ENCODE peak calls at places on chromosomes 3 and 15, in four cellular contexts. R, T, W and P are unnamed samples.

GRCh38 chr3:72791132-72791531 is 57.1 kb downstream of the SHQ1 start:
- DNase-seq in T (no peak), W (no peak), R (no peak), P (no peak)

GRCh38 chr3:190325923-190326322 is 3.7 kb upstream of the CLDN1 start:
- DNase-seq in T (peak), W (peak), R (peak), P (peak)

GRCh38 chr15:79640206-79640605 is 208.1 kb downstream of the MINAR1 start:
- DNase-seq in R (peak), W (peak), T (peak), P (peak)

GRCh38 chr3:20080956-20081554 is 40.8 kb downstream of the KAT2B start:
- DNase-seq in W (no peak), T (peak), R (no peak), P (no peak)

GRCh38 chr15:22930782-22931484 is 49.2 kb downstream of the CYFIP1 start:
- DNase-seq in R (no peak), T (peak), W (peak), P (no peak)

GRCh38 chr15:44550256-44550655 is 13.3 kb downstream of the EIF3J start:
- DNase-seq in T (no peak), W (peak), R (peak), P (peak)

GRCh38 chr15:67179411-67179995 is 75.0 kb downstream of the AAGAB start:
- DNase-seq in T (no peak), W (no peak), R (no peak), P (no peak)

GRCh38 chr3:170725285-170725731 is 139.4 kb upstream of the SLC7A14 start:
- DNase-seq in R (peak), T (no peak), W (peak), P (peak)

GRCh38 chr3:69784854-69785523 is 45.7 kb downstream of the MITF start:
- DNase-seq in T (peak), R (peak), W (peak), P (peak)

GRCh38 chr3:76638006-76638405 is 401.9 kb upstream of the ROBO2 start:
- DNase-seq in T (no peak), W (peak), R (peak), P (no peak)

GRCh38 chr3:53705024-53705750 is 141.0 kb downstream of the CHDH start:
- DNase-seq in W (no peak), T (no peak), R (no peak), P (no peak)

GRCh38 chr3:145015243-145015642 is 1043.6 kb downstream of the DIPK2A start:
- DNase-seq in R (peak), W (peak), T (peak), P (peak)

GRCh38 chr15:68517285-68517711 is 61.5 kb upstream of the CORO2B start:
- DNase-seq in R (no peak), W (peak), T (no peak), P (no peak)

GRCh38 chr3:191314109-191314728 is 15.0 kb upstream of the CCDC50 start:
- DNase-seq in R (no peak), W (no peak), T (no peak), P (no peak)

GRCh38 chr3:33911525-33912322 is 113.3 kb downstream of the PDCD6IP start:
- DNase-seq in R (peak), W (peak), T (peak), P (peak)

GRCh38 chr15:69897471-69898237 is 200.1 kb downstream of the TLE3 start:
- DNase-seq in T (no peak), R (no peak), W (peak), P (no peak)

GRCh38 chr3:149487598-149488197 is 13.2 kb downstream of the TM4SF4 start:
- DNase-seq in W (no peak), R (no peak), T (no peak), P (no peak)

GRCh38 chr3:69364354-69364753 is 21.5 kb downstream of the FRMD4B start:
- DNase-seq in W (peak), T (peak), R (peak), P (peak)

GRCh38 chr3:36244728-36245127 is 135.6 kb upstream of the STAC start:
- DNase-seq in T (peak), R (peak), W (peak), P (no peak)

GRCh38 chr15:45112592-45113379 is 1.2 kb downstream of the DUOX2 start:
- DNase-seq in R (no peak), W (peak), T (peak), P (no peak)

GRCh38 chr15:35019401-35020327 is 31.6 kb upstream of the ZNF770 start:
- DNase-seq in R (peak), T (peak), W (peak), P (peak)

GRCh38 chr3:124478834-124479233 is 251.4 kb upstream of the UMPS start:
- DNase-seq in W (no peak), T (peak), R (no peak), P (no peak)

GRCh38 chr15:66719471-66719870 is 17.4 kb downstream of the SMAD6 start:
- DNase-seq in W (no peak), R (no peak), T (no peak), P (no peak)

GRCh38 chr3:146250449-146251382 is at the start of gene PLSCR4:
- DNase-seq in T (peak), R (peak), W (peak), P (peak)

GRCh38 chr3:132448211-132448961 is 31.1 kb downstream of the DNAJC13 start:
- DNase-seq in R (no peak), T (no peak), W (peak), P (peak)

GRCh38 chr15:31461375-31461774 is 134.7 kb downstream of the KLF13 start:
- DNase-seq in T (no peak), W (no peak), R (no peak), P (no peak)

GRCh38 chr3:99875925-99876781 is 58.5 kb downstream of the CMSS1 start:
- DNase-seq in R (peak), T (peak), W (peak), P (peak)

GRCh38 chr15:62940755-62941361 is 101.7 kb upstream of the TPM1 start:
- DNase-seq in W (peak), T (peak), R (peak), P (peak)

DNA sequence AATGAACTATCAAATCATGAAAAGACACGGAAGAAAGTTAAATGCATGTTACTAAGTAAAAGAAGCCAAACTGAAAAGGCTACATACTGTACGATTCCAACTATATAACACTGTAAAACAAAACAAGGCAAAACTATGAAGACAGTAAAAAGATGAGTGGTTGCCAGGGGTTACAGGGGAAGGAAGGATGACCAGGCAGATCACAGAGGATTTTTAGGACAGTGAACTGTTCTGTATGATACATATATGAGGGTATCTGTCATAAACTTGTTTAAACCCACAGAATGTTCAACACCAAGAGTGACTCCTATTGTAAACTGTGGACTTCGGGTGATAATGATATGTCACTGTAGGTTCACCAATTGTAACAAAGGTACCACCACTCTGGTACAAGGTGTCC is 60.6 kb downstream of the CHSY1 start:
- DNase-seq in W (peak), R (no peak), T (no peak), P (no peak)
- H3K9ac ChIP-seq in W (peak), R (no peak), T (no peak), P (peak)

GRCh38 chr15:82808634-82809041 is 790 bp upstream of the WHAMM start:
- DNase-seq in W (no peak), T (no peak), R (no peak), P (no peak)
- H3K9ac ChIP-seq in W (no peak), T (no peak), R (no peak), P (no peak)

GRCh38 chr15:52505141-52505540 is 23.5 kb downstream of the MYO5A start:
- DNase-seq in W (no peak), T (peak), R (no peak), P (no peak)
- H3K9ac ChIP-seq in W (no peak), T (no peak), R (no peak), P (no peak)

GRCh38 chr3:46707601-46708011 is 6.4 kb downstream of the TMIE start:
- DNase-seq in W (no peak), R (no peak), T (no peak), P (no peak)
- H3K9ac ChIP-seq in W (no peak), R (no peak), T (no peak), P (no peak)

DNA sequence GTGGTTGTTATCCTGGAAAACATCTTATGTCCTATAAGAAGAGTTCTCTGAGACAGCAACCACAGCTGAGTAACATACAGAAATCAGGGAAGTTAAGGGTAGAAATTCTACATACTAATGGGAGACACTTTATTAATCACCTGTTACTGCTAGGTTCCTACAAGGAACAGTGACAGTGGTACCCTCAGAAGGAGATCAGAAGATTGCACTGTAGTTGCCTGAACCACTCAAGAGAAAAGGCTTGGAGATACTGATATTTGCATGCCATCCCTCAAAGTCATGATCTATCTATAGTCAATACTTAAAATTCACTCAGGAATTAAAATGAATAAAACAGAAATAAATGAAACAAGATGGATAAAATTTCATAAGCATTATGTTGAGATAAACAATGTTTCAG is 136.0 kb downstream of the LMLN start:
- DNase-seq in R (no peak), T (no peak), W (no peak), P (no peak)
- H3K9ac ChIP-seq in R (no peak), T (no peak), W (no peak), P (no peak)